ENCODE peak calls at places on chromosomes 12 and 14, in four cellular contexts. M is suprapubic skin; B is activated CD4-positive, alpha-beta T cell treated with anti-CD3 and anti-CD28 coated beads, Interleukin-2, amount 10 ng/mL, durations not matched to agents 7 days and 5 days; F is aorta. G is an unnamed sample.

GRCh38 chr12:66688836-66689439 is 10.1 kb upstream of the GRIP1 start:
- DNase-seq in M (no peak), B (peak; percentile 46), F (no peak), G (peak; percentile 71)

GRCh38 chr12:49933793-49934192 is 16.7 kb upstream of the AQP2 start:
- DNase-seq in B (no peak), F (no peak), M (no peak), G (no peak)

GRCh38 chr12:19397534-19397933 is 41.8 kb upstream of the AEBP2 start:
- DNase-seq in F (no peak), M (peak; percentile 26), B (no peak), G (no peak)

GRCh38 chr12:59874781-59875180 is 279.0 kb downstream of the SLC16A7 start:
- DNase-seq in B (no peak), M (no peak), F (no peak), G (peak; percentile 33)

GRCh38 chr14:61281186-61281676 is at the start of gene TMEM30B:
- DNase-seq in F (peak; percentile 56), M (no peak), B (peak; percentile 16), G (no peak)

GRCh38 chr12:12919666-12920435 is 28.5 kb downstream of the GPRC5A start:
- DNase-seq in F (no peak), M (no peak), B (no peak), G (no peak)

GRCh38 chr12:9087087-9087835 is 28.5 kb downstream of the A2M start:
- DNase-seq in B (no peak), F (no peak), M (no peak), G (no peak)

GRCh38 chr14:30656190-30656632 is 34.1 kb downstream of the SCFD1 start:
- DNase-seq in M (no peak), B (peak; percentile 28), F (no peak), G (peak; percentile 8)

GRCh38 chr14:92973265-92973797 is 50.4 kb downstream of the CHGA start:
- DNase-seq in M (peak; percentile 94), B (peak; percentile 14), F (peak; percentile 63), G (peak; percentile 8)

GRCh38 chr14:74220991-74221390 is 18.3 kb upstream of the VSX2 start:
- DNase-seq in B (no peak), F (no peak), M (peak; percentile 67), G (no peak)

GRCh38 chr14:23324455-23324846 is 3.2 kb downstream of the PABPN1 start:
- DNase-seq in F (no peak), B (no peak), M (no peak), G (no peak)

GRCh38 chr14:24847568-24847967 is 202.4 kb downstream of the STXBP6 start:
- DNase-seq in B (no peak), M (no peak), F (no peak), G (no peak)

GRCh38 chr12:56469007-56469930 is 891 bp downstream of the SPRYD4 start:
- DNase-seq in F (no peak), M (no peak), B (no peak), G (peak; percentile 72)

GRCh38 chr12:50099302-50100008 is 4.4 kb upstream of the GPD1 start:
- DNase-seq in B (no peak), M (no peak), F (no peak), G (no peak)

GRCh38 chr14:104359969-104360442 is 219.6 kb upstream of the C14orf180 start:
- DNase-seq in B (no peak), F (peak; percentile 33), M (peak; percentile 55), G (no peak)

GRCh38 chr12:43407816-43408645 is 144.0 kb downstream of the ADAMTS20 start:
- DNase-seq in M (no peak), B (no peak), F (no peak), G (no peak)

GRCh38 chr12:92844147-92844763 is 84.8 kb downstream of the EEA1 start:
- DNase-seq in M (no peak), B (no peak), F (no peak), G (no peak)

GRCh38 chr14:56703947-56704346 is 106.3 kb downstream of the OTX2 start:
- DNase-seq in B (no peak), F (no peak), M (no peak), G (no peak)

GRCh38 chr12:116484807-116485206 is 74.4 kb upstream of the MAP1LC3B2 start:
- DNase-seq in F (no peak), B (no peak), M (no peak), G (no peak)

GRCh38 chr14:88195676-88196075 is 127.4 kb downstream of the KCNK10 start:
- DNase-seq in B (no peak), F (no peak), M (no peak), G (no peak)

GRCh38 chr14:52900731-52901130 is 50.1 kb downstream of the FERMT2 start:
- DNase-seq in F (no peak), M (no peak), B (no peak), G (no peak)

GRCh38 chr12:62256408-62257079 is 3.7 kb upstream of the USP15 start:
- DNase-seq in F (no peak), B (no peak), M (no peak), G (no peak)